ENCODE peak calls at places on chromosomes 11 and 22, in four cellular contexts. A, T, S and B are unnamed samples.

GRCh38 chr11:1153105-1153950 is 4.4 kb upstream of the MUC5AC start:
- DNase-seq in A (peak; percentile 48), T (no peak), S (peak; percentile 6), B (peak; percentile 68)

GRCh38 chr11:196786-197731 is 4.2 kb downstream of the SCGB1C1 start:
- DNase-seq in A (no peak), T (no peak), S (no peak), B (no peak)

GRCh38 chr22:44831885-44832284 is 79.5 kb downstream of the ARHGAP8 start:
- DNase-seq in A (no peak), T (no peak), S (no peak), B (no peak)

GRCh38 chr11:95230054-95231034 is 658 bp downstream of the SESN3 start:
- DNase-seq in A (no peak), T (peak; percentile 42), S (peak; percentile 15), B (no peak)

GRCh38 chr11:105734422-105734821 is 124.5 kb downstream of the GRIA4 start:
- DNase-seq in A (no peak), T (no peak), S (no peak), B (no peak)

GRCh38 chr22:44876921-44877320 is 124.5 kb downstream of the ARHGAP8 start:
- DNase-seq in A (no peak), T (no peak), S (no peak), B (no peak)

GRCh38 chr11:2077061-2077802 is 62.0 kb downstream of the IGF2 start:
- DNase-seq in A (peak; percentile 91), T (peak; percentile 94), S (peak; percentile 53), B (peak; percentile 90)

GRCh38 chr22:24937114-24937513 is 9.4 kb downstream of the LHFPL7 start:
- DNase-seq in A (peak; percentile 49), T (peak; percentile 16), S (no peak), B (no peak)

GRCh38 chr11:71539017-71539416 is 1.2 kb downstream of the KRTAP5-8 start:
- DNase-seq in A (no peak), T (no peak), S (no peak), B (no peak)

GRCh38 chr11:17744151-17744940 is 9.8 kb downstream of the KCNC1 start:
- DNase-seq in A (peak; percentile 44), T (no peak), S (peak; percentile 12), B (no peak)

GRCh38 chr11:3971756-3972404 is 116.4 kb downstream of the STIM1 start:
- DNase-seq in A (peak; percentile 7), T (peak; percentile 26), S (peak; percentile 48), B (no peak)

GRCh38 chr11:94002226-94002625 is 18.9 kb upstream of the HEPHL1 start:
- DNase-seq in A (peak; percentile 90), T (peak; percentile 75), S (no peak), B (no peak)

GRCh38 chr11:69360606-69361005 is 66.7 kb downstream of the MYEOV start:
- DNase-seq in A (no peak), T (no peak), S (no peak), B (no peak)

GRCh38 chr11:79258606-79259005 is 182.2 kb downstream of the TENM4 start:
- DNase-seq in A (no peak), T (no peak), S (no peak), B (no peak)

GRCh38 chr22:29270475-29271271 is 2.6 kb downstream of the EWSR1 start:
- DNase-seq in A (peak; percentile 54), T (peak; percentile 11), S (peak; percentile 43), B (no peak)

GRCh38 chr22:35227248-35227647 is 30.0 kb upstream of the HMGXB4 start:
- DNase-seq in A (no peak), T (no peak), S (no peak), B (no peak)

GRCh38 chr22:22752556-22753477 is 108.4 kb downstream of the GGTLC2 start:
- DNase-seq in A (peak; percentile 4), T (peak; percentile 10), S (peak; percentile 88), B (no peak)

GRCh38 chr22:28711820-28712777 is 29.5 kb downstream of the CHEK2 start:
- DNase-seq in A (peak; percentile 64), T (peak; percentile 88), S (peak; percentile 98), B (no peak)

GRCh38 chr11:20474951-20475517 is 87.5 kb downstream of the PRMT3 start:
- DNase-seq in A (no peak), T (peak; percentile 18), S (no peak), B (no peak)

GRCh38 chr11:122253541-122254317 is 137.7 kb upstream of the BLID start:
- DNase-seq in A (no peak), T (no peak), S (peak; percentile 57), B (no peak)

GRCh38 chr11:75174781-75175370 is 24.0 kb downstream of the SLCO2B1 start:
- DNase-seq in A (no peak), T (no peak), S (no peak), B (no peak)

GRCh38 chr22:26079009-26079408 is 90.3 kb upstream of the SEZ6L start:
- DNase-seq in A (no peak), T (no peak), S (no peak), B (no peak)

GRCh38 chr11:57515332-57516060 is at the start of gene SLC43A1:
- DNase-seq in A (peak; percentile 46), T (no peak), S (peak; percentile 72), B (peak; percentile 42)
- TF ChIP-seq EZH2 in A (no peak), T (no peak), S (no peak), B (no peak)

GRCh38 chr11:73306977-73307322 is 1.1 kb upstream of the ARHGEF17 start:
- DNase-seq in A (no peak), T (no peak), S (no peak), B (no peak)
- H2AFZ ChIP-seq in A (peak overlapping the region; percentile 89), T (peak overlapping the region; percentile 94), S (peak overlapping the region; percentile 91), B (peak overlapping the region; percentile 63)

DNA sequence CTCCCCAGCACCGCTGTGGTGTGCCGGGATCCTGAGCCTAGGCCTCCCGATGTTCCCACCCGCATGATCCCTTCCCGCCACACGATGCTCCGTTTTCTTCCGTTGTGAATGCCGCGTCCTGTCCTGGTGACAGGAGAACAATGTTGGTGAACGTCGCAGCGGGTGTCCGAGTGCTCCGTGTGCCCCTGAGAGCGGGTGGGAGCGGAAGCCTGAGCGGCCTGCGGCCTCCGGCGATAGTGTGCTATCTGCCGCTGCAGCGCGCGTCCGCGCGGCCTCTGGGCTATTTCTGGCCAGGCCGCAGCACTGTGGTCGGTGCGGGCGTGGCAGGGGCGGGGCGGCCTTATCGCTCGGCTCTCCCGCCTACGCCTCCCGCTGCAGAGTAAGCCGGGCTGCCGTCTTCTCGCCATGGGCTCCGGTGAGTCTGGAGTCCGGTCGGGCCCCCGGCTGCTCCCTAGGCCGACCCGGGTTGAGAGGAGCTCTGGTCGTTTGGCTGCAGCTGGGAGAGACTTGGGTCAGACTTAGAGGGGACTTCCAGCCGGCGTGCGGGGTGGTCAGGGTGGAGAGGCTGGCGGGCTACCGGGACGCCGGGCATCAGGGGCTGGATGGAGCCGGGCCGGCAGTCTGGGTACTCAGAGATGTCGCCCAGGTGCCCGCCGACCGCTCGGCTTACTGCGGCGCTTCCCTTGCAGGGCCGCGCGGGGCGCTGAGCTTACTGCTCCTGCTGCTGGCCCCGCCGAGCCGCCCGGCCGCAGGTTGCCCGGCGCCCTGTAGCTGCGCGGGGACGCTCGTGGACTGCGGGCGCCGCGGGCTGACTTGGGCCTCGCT is at the start of gene GP1BB:
- DNase-seq in A (peak; percentile 34), T (no peak), S (no peak), B (peak; percentile 30)
- TF ChIP-seq EZH2 in A (no peak), T (no peak), S (no peak), B (no peak)

GRCh38 chr11:61680622-61681191 is 516 bp downstream of the DAGLA start:
- DNase-seq in A (no peak), T (no peak), S (no peak), B (no peak)
- H2AFZ ChIP-seq in A (peak overlapping the region; percentile 79), T (peak overlapping the region; percentile 88), S (peak overlapping the region; percentile 52), B (peak overlapping the region; percentile 75)

DNA sequence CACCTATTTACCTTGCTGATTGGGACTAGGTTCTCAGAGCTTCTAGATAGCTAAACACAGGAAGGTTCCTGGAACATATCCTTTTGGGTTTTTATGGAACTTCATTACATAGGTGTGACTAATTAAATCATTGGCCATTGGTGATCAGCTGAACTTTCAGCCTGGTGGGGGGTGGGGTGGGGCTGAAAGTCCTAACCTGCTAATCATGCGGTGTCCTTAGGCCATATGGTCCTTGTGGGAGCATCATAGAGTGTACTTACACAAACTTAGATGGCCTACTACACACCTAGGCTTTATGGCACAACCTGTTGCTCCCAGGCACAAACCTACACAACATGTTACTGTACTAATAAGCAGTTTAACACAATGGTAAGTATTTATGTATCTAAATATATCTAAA is 8.6 kb upstream of the SELENOH start:
- DNase-seq in A (no peak), T (no peak), S (no peak), B (peak; percentile 59)
- TF ChIP-seq EZH2 in A (no peak), T (no peak), S (no peak), B (no peak)

DNA sequence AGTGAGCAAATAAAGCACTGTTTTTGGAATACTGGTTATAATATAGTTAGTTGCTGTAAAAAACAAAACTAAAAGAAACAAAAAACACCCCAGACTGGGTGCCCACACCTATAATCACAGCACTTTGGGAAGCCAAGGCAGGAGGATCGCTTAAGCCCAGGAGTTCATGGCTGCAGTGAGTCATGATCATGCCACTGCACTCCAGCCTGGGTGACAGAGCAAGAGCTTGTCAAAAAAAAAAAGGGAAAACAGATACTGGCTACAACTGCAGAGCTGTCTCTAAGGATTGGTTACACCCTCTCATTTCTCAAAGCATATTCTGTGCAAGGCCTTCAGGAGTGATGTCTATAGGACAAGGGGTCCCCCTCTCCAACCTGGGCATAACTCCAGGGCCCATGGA is 14.6 kb upstream of the STK33 start:
- DNase-seq in A (no peak), T (peak; percentile 59), S (peak; percentile 50), B (no peak)
- H2AFZ ChIP-seq in A (no peak overlapping the region), T (no peak overlapping the region), S (no peak overlapping the region), B (no peak overlapping the region)

GRCh38 chr11:112963368-112963955 is 2.2 kb downstream of the NCAM1 start:
- DNase-seq in A (no peak), T (no peak), S (no peak), B (no peak)

GRCh38 chr11:112962854-112963367 is 1.7 kb downstream of the NCAM1 start:
- DNase-seq in A (no peak), T (no peak), S (peak; percentile 5), B (no peak)

GRCh38 chr11:112958670-112959069 is 2.5 kb upstream of the NCAM1 start:
- DNase-seq in A (peak; percentile 16), T (peak; percentile 21), S (peak; percentile 30), B (no peak)

GRCh38 chr11:112961146-112961668 is at the start of gene NCAM1:
- DNase-seq in A (peak; percentile 23), T (peak; percentile 61), S (peak; percentile 81), B (peak; percentile 18)

GRCh38 chr11:112961751-112962747 is 829 bp downstream of the NCAM1 start:
- DNase-seq in A (no peak), T (no peak), S (peak; percentile 7), B (no peak)
- TF ChIP-seq EZH2 in A (peak; percentile 97), T (peak; percentile 99), S (peak; percentile 85), B (no peak)